ENCODE peak calls at places on chromosomes 1 and 21, in nine cellular contexts. T is foreskin keratinocyte, R is A549, E is gastrocnemius medialis, D is RWPE2, F is left lung, M is pancreas, Z is HepG2, I is body of pancreas. X is an unnamed sample.

GRCh38 chr1:244311784-244312532 is 139.8 kb downstream of the ADSS2 start:
- ATAC-seq in T (no peak), R (no peak), E (peak), D (no peak), F (no peak), M (no peak), Z (no peak), I (no peak), X (no peak)

GRCh38 chr1:90925928-90926869 is 95.6 kb downstream of the ZNF644 start:
- ATAC-seq in T (peak), R (no peak), E (no peak), D (peak), F (peak), M (peak), Z (peak), I (no peak), X (no peak)

GRCh38 chr1:109351457-109351856 is 44.6 kb upstream of the MYBPHL start:
- ATAC-seq in T (no peak), R (no peak), E (no peak), D (no peak), F (peak), M (no peak), Z (no peak), I (no peak), X (no peak)

GRCh38 chr1:44168520-44169098 is 27.2 kb upstream of the KLF18 start:
- ATAC-seq in T (no peak), R (no peak), E (no peak), D (no peak), F (no peak), M (no peak), Z (no peak), I (no peak), X (no peak)

GRCh38 chr1:220124542-220124941 is 30.6 kb downstream of the IARS2 start:
- ATAC-seq in T (no peak), R (no peak), E (no peak), D (no peak), F (no peak), M (no peak), Z (no peak), I (no peak), X (no peak)

GRCh38 chr1:87450615-87451209 is 122.0 kb downstream of the LMO4 start:
- ATAC-seq in T (peak), R (no peak), E (no peak), D (peak), F (no peak), M (no peak), Z (peak), I (no peak), X (no peak)

GRCh38 chr21:46572850-46573249 is 32.0 kb downstream of the S100B start:
- ATAC-seq in T (no peak), R (no peak), E (no peak), D (no peak), F (no peak), M (no peak), Z (no peak), I (no peak), X (no peak)

GRCh38 chr1:9399510-9400424 is 107.1 kb downstream of the SPSB1 start:
- ATAC-seq in T (no peak), R (peak), E (peak), D (no peak), F (peak), M (no peak), Z (peak), I (peak), X (peak)

GRCh38 chr1:234775477-234776246 is 165.7 kb upstream of the IRF2BP2 start:
- ATAC-seq in T (no peak), R (no peak), E (no peak), D (no peak), F (no peak), M (no peak), Z (no peak), I (no peak), X (no peak)

GRCh38 chr1:7346600-7347570 is 424.2 kb upstream of the VAMP3 start:
- ATAC-seq in T (no peak), R (no peak), E (no peak), D (no peak), F (no peak), M (no peak), Z (peak), I (no peak), X (no peak)

GRCh38 chr1:14909273-14909672 is 244.3 kb upstream of the TMEM51 start:
- ATAC-seq in T (no peak), R (no peak), E (no peak), D (no peak), F (no peak), M (no peak), Z (no peak), I (no peak), X (no peak)

GRCh38 chr1:230113605-230114241 is 46.7 kb downstream of the GALNT2 start:
- ATAC-seq in T (peak), R (peak), E (peak), D (peak), F (peak), M (peak), Z (no peak), I (peak), X (peak)

GRCh38 chr1:168400139-168400538 is 119.5 kb downstream of the TBX19 start:
- ATAC-seq in T (no peak), R (no peak), E (no peak), D (no peak), F (no peak), M (no peak), Z (no peak), I (no peak), X (no peak)

GRCh38 chr1:200483491-200484143 is 73.8 kb upstream of the ZNF281 start:
- ATAC-seq in T (peak), R (peak), E (peak), D (peak), F (peak), M (peak), Z (peak), I (peak), X (no peak)

GRCh38 chr1:156230102-156230501 is 11.9 kb upstream of the BGLAP start:
- ATAC-seq in T (no peak), R (no peak), E (no peak), D (no peak), F (no peak), M (no peak), Z (no peak), I (no peak), X (no peak)

GRCh38 chr1:41683681-41684500 is 199.4 kb upstream of the EDN2 start:
- ATAC-seq in T (peak), R (no peak), E (no peak), D (peak), F (peak), M (peak), Z (no peak), I (no peak), X (peak)

GRCh38 chr1:154454391-154455120 is 47.5 kb upstream of the TDRD10 start:
- ATAC-seq in T (no peak), R (no peak), E (no peak), D (no peak), F (no peak), M (no peak), Z (no peak), I (no peak), X (no peak)

GRCh38 chr1:53110370-53111072 is 31.9 kb downstream of the SLC1A7 start:
- ATAC-seq in T (peak), R (no peak), E (no peak), D (no peak), F (peak), M (peak), Z (peak), I (no peak), X (peak)

GRCh38 chr1:53893999-53894636 is at the start of gene DIO1:
- ATAC-seq in T (no peak), R (no peak), E (no peak), D (no peak), F (no peak), M (no peak), Z (peak), I (no peak), X (no peak)

GRCh38 chr1:86389315-86389714 is 6.8 kb downstream of the ODF2L start:
- ATAC-seq in T (no peak), R (no peak), E (no peak), D (no peak), F (no peak), M (no peak), Z (no peak), I (no peak), X (no peak)

GRCh38 chr1:32900371-32900955 is 726 bp downstream of the TMEM54 start:
- ATAC-seq in T (no peak), R (no peak), E (no peak), D (peak), F (peak), M (no peak), Z (no peak), I (no peak), X (no peak)

GRCh38 chr1:15352122-15352957 is 57.3 kb upstream of the EFHD2 start:
- ATAC-seq in T (peak), R (peak), E (no peak), D (peak), F (peak), M (peak), Z (no peak), I (peak), X (no peak)

GRCh38 chr21:44509539-44509938 is 30.5 kb downstream of the KRTAP10-1 start:
- ATAC-seq in T (peak), R (peak), E (peak), D (peak), F (peak), M (peak), Z (no peak), I (peak), X (no peak)

GRCh38 chr1:18256318-18257235 is 149.0 kb downstream of the IGSF21 start:
- ATAC-seq in T (peak), R (peak), E (no peak), D (no peak), F (peak), M (peak), Z (peak), I (peak), X (no peak)

GRCh38 chr1:222233441-222234180 is 314.3 kb downstream of the HHIPL2 start:
- ATAC-seq in T (no peak), R (no peak), E (no peak), D (no peak), F (no peak), M (no peak), Z (no peak), I (no peak), X (no peak)

GRCh38 chr1:186212574-186213224 is 162.4 kb downstream of the TPR start:
- ATAC-seq in T (peak), R (peak), E (peak), D (peak), F (peak), M (peak), Z (peak), I (peak), X (peak)

GRCh38 chr1:153749408-153750005 is 21.7 kb downstream of the INTS3 start:
- ATAC-seq in T (peak), R (peak), E (peak), D (peak), F (peak), M (peak), Z (peak), I (peak), X (peak)

GRCh38 chr1:151989131-151989868 is 4.4 kb downstream of the S100A10 start:
- ATAC-seq in T (peak), R (peak), E (peak), D (peak), F (peak), M (peak), Z (no peak), I (no peak), X (peak)

GRCh38 chr1:153646672-153647374 is 11.7 kb upstream of the SNAPIN start:
- ATAC-seq in T (no peak), R (peak), E (no peak), D (peak), F (peak), M (no peak), Z (peak), I (no peak), X (peak)

GRCh38 chr1:98323906-98324358 is 337.6 kb upstream of the SNX7 start:
- ATAC-seq in T (peak), R (peak), E (peak), D (peak), F (peak), M (peak), Z (no peak), I (no peak), X (peak)

DNA sequence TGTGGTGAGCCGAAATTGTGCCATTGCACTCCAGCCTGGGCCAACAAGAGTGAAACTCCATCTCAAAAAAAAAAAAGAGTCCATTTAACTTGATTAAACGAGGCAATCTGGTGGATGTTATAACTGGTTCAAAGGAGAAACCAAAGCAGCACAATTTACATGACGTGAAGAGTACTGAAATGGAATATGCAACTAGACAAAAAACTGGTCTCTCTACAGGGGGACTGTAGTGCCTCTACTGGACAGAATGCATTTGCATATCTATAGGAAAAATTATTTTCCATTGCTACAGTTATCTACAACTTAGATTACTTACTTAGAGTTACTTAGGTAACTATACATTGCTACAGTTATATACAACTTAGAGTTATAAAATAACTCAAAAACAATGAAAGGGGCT is 2.7 kb upstream of the CAPN2 start:
- ATAC-seq in T (no peak), R (no peak), E (no peak), D (no peak), F (no peak), M (no peak), Z (no peak), I (no peak), X (no peak)
- TF ChIP-seq CTCF in T (peak), R (peak), E (no peak), D (peak), F (peak), M (no peak), Z (no peak), I (peak), X (peak)

GRCh38 chr1:233281711-233282581 is 13.6 kb downstream of the PCNX2 start:
- ATAC-seq in T (no peak), R (no peak), E (no peak), D (no peak), F (peak), M (peak), Z (no peak), I (no peak), X (no peak)
- H3K27ac ChIP-seq in T (no peak), R (no peak), E (no peak), D (no peak), F (no peak), M (no peak), Z (no peak), I (no peak), X (no peak)

DNA sequence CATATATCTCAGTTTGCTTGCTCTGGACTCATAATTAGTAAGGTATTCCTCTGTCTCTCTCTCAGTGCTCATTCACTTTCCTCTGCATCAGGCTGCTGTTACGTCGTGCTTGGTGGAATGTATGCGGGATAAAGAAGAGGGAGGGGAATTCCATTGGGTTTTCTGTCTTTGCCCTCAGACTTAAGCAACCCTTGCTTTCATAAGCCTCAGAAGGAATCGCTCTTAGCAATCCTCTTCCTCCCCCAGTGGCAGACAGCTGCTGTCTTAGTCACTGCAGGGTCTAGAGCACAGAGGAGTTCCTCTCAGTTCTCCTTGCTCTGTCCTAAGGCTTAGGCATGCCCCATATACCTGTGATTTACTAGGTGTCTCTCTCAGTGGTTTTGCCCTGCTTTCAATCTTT is 19.1 kb upstream of the NTMT2 start:
- ATAC-seq in T (peak), R (peak), E (no peak), D (peak), F (peak), M (peak), Z (no peak), I (no peak), X (no peak)
- TF ChIP-seq CTCF in T (peak), R (no peak), E (no peak), D (no peak), F (no peak), M (no peak), Z (no peak), I (no peak), X (no peak)

GRCh38 chr1:173191011-173191410 is 16.1 kb downstream of the TNFSF4 start:
- ATAC-seq in T (peak), R (peak), E (no peak), D (no peak), F (peak), M (peak), Z (no peak), I (peak), X (no peak)

GRCh38 chr1:173195596-173196088 is 11.5 kb downstream of the TNFSF4 start:
- ATAC-seq in T (no peak), R (no peak), E (no peak), D (no peak), F (no peak), M (no peak), Z (no peak), I (no peak), X (no peak)

GRCh38 chr1:173187838-173188237 is 19.3 kb downstream of the TNFSF4 start:
- ATAC-seq in T (no peak), R (no peak), E (no peak), D (no peak), F (no peak), M (no peak), Z (no peak), I (no peak), X (no peak)

GRCh38 chr1:173193639-173194038 is 13.5 kb downstream of the TNFSF4 start:
- ATAC-seq in T (no peak), R (no peak), E (no peak), D (no peak), F (peak), M (no peak), Z (no peak), I (no peak), X (no peak)

GRCh38 chr1:173190101-173190895 is 16.8 kb downstream of the TNFSF4 start:
- ATAC-seq in T (peak), R (peak), E (peak), D (peak), F (peak), M (peak), Z (peak), I (peak), X (peak)
- H3K27ac ChIP-seq in T (peak), R (peak), E (peak), D (peak), F (peak), M (peak), Z (peak), I (peak), X (peak)

DNA sequence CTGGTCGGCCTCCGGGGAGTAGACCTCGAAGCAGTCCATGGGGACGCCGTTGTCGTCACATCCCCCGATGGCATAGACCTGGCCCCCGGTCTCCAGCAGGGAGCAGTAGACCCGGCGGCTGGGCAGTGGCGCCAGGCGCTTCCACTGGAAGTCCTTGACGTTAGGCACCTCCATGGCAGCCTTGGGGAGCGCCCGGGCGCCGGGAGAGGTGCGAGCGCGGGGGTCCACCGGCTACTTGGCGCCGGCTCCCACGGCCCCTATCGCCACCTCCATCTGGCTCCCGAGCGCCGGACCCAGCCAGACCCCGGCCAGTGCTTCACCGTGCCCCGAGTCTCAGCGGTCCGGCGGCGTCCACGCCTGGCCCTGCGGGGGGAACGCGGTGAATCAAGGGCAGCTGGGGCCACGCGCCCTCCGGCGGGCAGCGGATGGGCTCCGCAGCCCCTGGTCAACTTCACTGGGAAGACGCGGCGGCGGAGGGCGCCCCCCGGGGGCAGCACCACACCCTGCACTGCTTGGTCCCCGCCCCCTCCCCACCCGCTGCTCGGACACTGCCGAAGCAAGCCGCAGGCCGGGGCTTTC is 13.2 kb downstream of the KLHDC8A start:
- ATAC-seq in T (peak), R (peak), E (no peak), D (no peak), F (peak), M (peak), Z (no peak), I (peak), X (peak)
- TF ChIP-seq CTCF in T (peak), R (peak), E (no peak), D (peak), F (no peak), M (no peak), Z (no peak), I (no peak), X (no peak)

GRCh38 chr1:228166170-228166936 is 749 bp downstream of the IBA57 start:
- ATAC-seq in T (peak), R (peak), E (peak), D (peak), F (peak), M (peak), Z (peak), I (peak), X (no peak)
- H3K27ac ChIP-seq in T (peak), R (peak), E (peak), D (peak), F (peak), M (peak), Z (peak), I (peak), X (peak)

GRCh38 chr1:74392848-74393247 is 119.6 kb downstream of the LRRC53 start:
- ATAC-seq in T (no peak), R (no peak), E (no peak), D (no peak), F (no peak), M (no peak), Z (no peak), I (no peak), X (no peak)

GRCh38 chr1:74392186-74392585 is 120.2 kb downstream of the LRRC53 start:
- ATAC-seq in T (no peak), R (no peak), E (no peak), D (no peak), F (no peak), M (no peak), Z (no peak), I (no peak), X (no peak)

DNA sequence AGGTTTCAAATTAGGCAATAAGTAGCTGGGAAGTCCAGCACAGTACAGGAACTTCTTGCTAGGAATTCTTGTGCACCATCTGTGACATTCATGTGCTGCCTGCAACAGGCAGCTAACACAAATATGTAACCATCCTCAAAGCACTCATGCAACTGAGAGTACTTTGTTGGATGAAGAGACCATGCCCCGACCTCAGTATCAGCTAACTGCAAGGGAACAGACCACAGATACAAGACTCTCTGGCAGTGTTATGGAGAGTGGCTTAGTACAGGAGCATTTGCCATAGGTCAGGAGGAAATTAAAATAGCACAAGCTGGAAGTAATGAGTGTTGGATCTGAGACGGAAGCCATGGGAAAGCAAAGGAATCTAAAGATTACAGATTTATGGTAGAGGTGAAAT is 123.6 kb downstream of the LRRC53 start:
- ATAC-seq in T (no peak), R (no peak), E (no peak), D (no peak), F (no peak), M (no peak), Z (no peak), I (no peak), X (no peak)
- TF ChIP-seq CTCF in T (no peak), R (no peak), E (no peak), D (no peak), F (no peak), M (no peak), Z (no peak), I (no peak), X (no peak)